ENCODE peak calls at places on chromosome 7, in four cellular contexts. L is cardiac septum; F is GF-D8; P is activated CD8-positive, alpha-beta T cell treated with anti-CD3 and anti-CD28 coated beads for 36 hours. D is an unnamed sample.
A peak's percentile ranks its signal among the peaks of the same experiment; 100 is the strongest.

GRCh38 chr7:5831196-5831595 is 49.4 kb upstream of the OCM start:
- DNase-seq in P (no peak), F (no peak), L (peak; percentile 77), D (no peak)

GRCh38 chr7:99623702-99624447 is 7.1 kb downstream of the ZSCAN25 start:
- DNase-seq in L (no peak), P (peak; percentile 84), F (no peak), D (peak; percentile 94)

GRCh38 chr7:17552952-17553351 is 254.5 kb downstream of the AHR start:
- DNase-seq in P (no peak), L (no peak), F (no peak), D (no peak)

GRCh38 chr7:128361463-128362441 is at the start of gene PRRT4:
- DNase-seq in P (peak; percentile 45), F (peak; percentile 52), L (no peak), D (peak; percentile 91)

GRCh38 chr7:120941064-120941463 is 9.5 kb upstream of the ING3 start:
- DNase-seq in F (no peak), P (no peak), L (no peak), D (peak; percentile 24)

GRCh38 chr7:130446285-130446684 is 5.5 kb upstream of the CEP41 start:
- DNase-seq in F (no peak), L (no peak), P (no peak), D (no peak)

GRCh38 chr7:152369518-152369917 is 66.3 kb downstream of the KMT2C start:
- DNase-seq in L (no peak), P (no peak), F (no peak), D (peak; percentile 19)

GRCh38 chr7:81079736-81080135 is 160.9 kb upstream of the SEMA3C start:
- DNase-seq in L (no peak), F (no peak), P (no peak), D (no peak)

GRCh38 chr7:95687759-95688343 is 84.5 kb upstream of the DYNC1I1 start:
- DNase-seq in L (no peak), P (no peak), F (no peak), D (peak; percentile 41)

GRCh38 chr7:11831727-11832495 is at the start of gene THSD7A:
- DNase-seq in F (no peak), P (peak; percentile 1), L (peak; percentile 75), D (peak; percentile 70)

GRCh38 chr7:134945711-134946110 is 40.6 kb upstream of the AGBL3 start:
- DNase-seq in F (no peak), P (no peak), L (no peak), D (no peak)

GRCh38 chr7:55120501-55121198 is 101.8 kb downstream of the EGFR start:
- DNase-seq in P (no peak), L (no peak), F (no peak), D (no peak)

GRCh38 chr7:145050415-145050814 is 214.6 kb upstream of the TPK1 start:
- DNase-seq in L (no peak), F (no peak), P (no peak), D (no peak)

GRCh38 chr7:48411619-48412018 is 240.4 kb downstream of the ABCA13 start:
- DNase-seq in F (no peak), L (no peak), P (no peak), D (no peak)

GRCh38 chr7:111796671-111797070 is 234.4 kb upstream of the IMMP2L start:
- DNase-seq in P (peak; percentile 25), L (no peak), F (no peak), D (peak; percentile 38)

GRCh38 chr7:155694846-155695245 is 50.4 kb downstream of the RBM33 start:
- DNase-seq in L (no peak), F (no peak), P (no peak), D (peak; percentile 26)

GRCh38 chr7:27116521-27116946 is 14.0 kb downstream of the HOXA4 start:
- DNase-seq in L (no peak), P (no peak), F (no peak), D (no peak)

GRCh38 chr7:46524350-46524749 is 603.3 kb upstream of the IGFBP3 start:
- DNase-seq in F (no peak), L (no peak), P (no peak), D (no peak)

GRCh38 chr7:130721486-130722277 is 12.3 kb downstream of the KLF14 start:
- DNase-seq in P (peak; percentile 55), L (no peak), F (no peak), D (peak; percentile 72)

GRCh38 chr7:33903770-33904679 is 1.3 kb upstream of the BMPER start:
- DNase-seq in L (no peak), P (peak; percentile 55), F (no peak), D (no peak)

GRCh38 chr7:134811798-134812197 is 32.4 kb downstream of the CALD1 start:
- DNase-seq in F (no peak), P (no peak), L (no peak), D (no peak)

GRCh38 chr7:90222811-90223725 is 11.5 kb downstream of the STEAP2 start:
- DNase-seq in L (no peak), P (no peak), F (no peak), D (no peak)

GRCh38 chr7:91434821-91435220 is 170.6 kb downstream of the FZD1 start:
- DNase-seq in L (no peak), P (no peak), F (no peak), D (no peak)

GRCh38 chr7:44473295-44473694 is 17.2 kb downstream of the NUDCD3 start:
- DNase-seq in F (no peak), P (no peak), L (no peak), D (no peak)

GRCh38 chr7:127706766-127707165 is 54.8 kb downstream of the SND1 start:
- DNase-seq in P (no peak), F (no peak), L (no peak), D (no peak)